ENCODE peak calls at places on chromosome 4, in four cellular contexts. One of them, this sample, is unnamed.

GRCh38 chr4:8644966-8645752 is 52.6 kb downstream of the CPZ start:
- DNase-seq in nucleus accumbens: no peak
- DNase-seq in HAP-1: no peak
- DNase-seq in ACHN: no peak
- DNase-seq in this sample: no peak

GRCh38 chr4:123488916-123489315 is 92.3 kb downstream of the SPRY1 start:
- DNase-seq in HAP-1: no peak
- DNase-seq in nucleus accumbens: no peak
- DNase-seq in ACHN: peak
- DNase-seq in this sample: no peak

GRCh38 chr4:37976513-37976912 is 16.3 kb downstream of the PTTG2 start:
- DNase-seq in nucleus accumbens: no peak
- DNase-seq in ACHN: peak
- DNase-seq in HAP-1: no peak
- DNase-seq in this sample: no peak

GRCh38 chr4:3563403-3563802 is 31.2 kb upstream of the LRPAP1 start:
- DNase-seq in nucleus accumbens: no peak
- DNase-seq in HAP-1: no peak
- DNase-seq in ACHN: no peak
- DNase-seq in this sample: no peak

GRCh38 chr4:147580396-147580795 is 36.8 kb upstream of the TMEM184C start:
- DNase-seq in nucleus accumbens: no peak
- DNase-seq in ACHN: no peak
- DNase-seq in HAP-1: no peak
- DNase-seq in this sample: no peak

GRCh38 chr4:60657802-60658201 is 542.3 kb upstream of the ADGRL3 start:
- DNase-seq in ACHN: peak
- DNase-seq in nucleus accumbens: no peak
- DNase-seq in HAP-1: no peak
- DNase-seq in this sample: no peak

GRCh38 chr4:3489451-3489962 is 26.4 kb downstream of the DOK7 start:
- DNase-seq in HAP-1: peak
- DNase-seq in ACHN: no peak
- DNase-seq in nucleus accumbens: no peak
- DNase-seq in this sample: no peak

GRCh38 chr4:119715490-119716445 is 87.2 kb upstream of the PDE5A start:
- DNase-seq in HAP-1: no peak
- DNase-seq in nucleus accumbens: no peak
- DNase-seq in ACHN: no peak
- DNase-seq in this sample: no peak

GRCh38 chr4:52788806-52789205 is 37.6 kb upstream of the ERVMER34-1 start:
- DNase-seq in HAP-1: no peak
- DNase-seq in ACHN: no peak
- DNase-seq in nucleus accumbens: no peak
- DNase-seq in this sample: no peak

GRCh38 chr4:109432676-109433075 is 939 bp upstream of the SEC24B start:
- DNase-seq in ACHN: peak
- DNase-seq in HAP-1: no peak
- DNase-seq in nucleus accumbens: no peak
- DNase-seq in this sample: no peak

GRCh38 chr4:76733380-76733779 is 164.6 kb downstream of the SOWAHB start:
- DNase-seq in ACHN: no peak
- DNase-seq in HAP-1: no peak
- DNase-seq in nucleus accumbens: no peak
- DNase-seq in this sample: no peak

GRCh38 chr4:121822796-121823504 is 733 bp downstream of the CCNA2 start:
- DNase-seq in ACHN: peak
- DNase-seq in HAP-1: peak
- DNase-seq in nucleus accumbens: no peak
- DNase-seq in this sample: no peak

GRCh38 chr4:6378493-6379445 is 93.6 kb downstream of the PPP2R2C start:
- DNase-seq in HAP-1: no peak
- DNase-seq in nucleus accumbens: no peak
- DNase-seq in ACHN: no peak
- DNase-seq in this sample: no peak

GRCh38 chr4:41757521-41758156 is 9.1 kb upstream of the PHOX2B start:
- DNase-seq in HAP-1: no peak
- DNase-seq in ACHN: no peak
- DNase-seq in nucleus accumbens: no peak
- DNase-seq in this sample: no peak

GRCh38 chr4:98092833-98093439 is 50.3 kb downstream of the STPG2 start:
- DNase-seq in ACHN: peak
- DNase-seq in HAP-1: peak
- DNase-seq in nucleus accumbens: no peak
- DNase-seq in this sample: peak

GRCh38 chr4:8205749-8206611 is 6.9 kb downstream of the SH3TC1 start:
- DNase-seq in nucleus accumbens: no peak
- DNase-seq in HAP-1: no peak
- DNase-seq in ACHN: no peak
- DNase-seq in this sample: no peak

GRCh38 chr4:123340381-123340701 is 56.3 kb upstream of the SPRY1 start:
- DNase-seq in ACHN: peak
- DNase-seq in HAP-1: no peak
- DNase-seq in nucleus accumbens: no peak
- DNase-seq in this sample: no peak

GRCh38 chr4:4504783-4505182 is 37.1 kb downstream of the STX18 start:
- DNase-seq in ACHN: no peak
- DNase-seq in HAP-1: no peak
- DNase-seq in nucleus accumbens: no peak
- DNase-seq in this sample: no peak

GRCh38 chr4:31059753-31060522 is 339.8 kb downstream of the PCDH7 start:
- DNase-seq in ACHN: no peak
- DNase-seq in nucleus accumbens: no peak
- DNase-seq in HAP-1: no peak
- DNase-seq in this sample: no peak

GRCh38 chr4:169117591-169118081 is 107.6 kb upstream of the CBR4 start:
- DNase-seq in nucleus accumbens: no peak
- DNase-seq in ACHN: no peak
- DNase-seq in HAP-1: no peak
- DNase-seq in this sample: no peak

GRCh38 chr4:186882293-186882692 is 158.6 kb upstream of the FAT1 start:
- DNase-seq in nucleus accumbens: no peak
- DNase-seq in ACHN: no peak
- DNase-seq in HAP-1: no peak
- DNase-seq in this sample: no peak

GRCh38 chr4:93132631-93133030 is 695.9 kb upstream of the ATOH1 start:
- DNase-seq in HAP-1: no peak
- DNase-seq in nucleus accumbens: peak
- DNase-seq in ACHN: no peak
- DNase-seq in this sample: no peak